ENCODE peak calls at places on chromosomes 1 and 21, in five cellular contexts. M is activated CD8-positive, alpha-beta T cell treated with anti-CD3 and anti-CD28 coated beads, Interleukin-2, amount 10 ng/mL, durations not matched to agents 7 days and 5 days; E is GM19239; H is psoas muscle; X is effector CD8-positive, alpha-beta T cell. Q is an unnamed sample.

GRCh38 chr1:14788065-14788464 is 189.6 kb downstream of the KAZN start:
- DNase-seq in M (no peak), E (no peak), H (no peak), X (no peak), Q (no peak)

GRCh38 chr1:19310720-19311502 is 1.0 kb downstream of the AKR7A2 start:
- DNase-seq in M (no peak), E (no peak), H (no peak), X (no peak), Q (no peak)

GRCh38 chr21:31732891-31733520 is 1.1 kb upstream of the SCAF4 start:
- DNase-seq in M (peak; percentile 42), E (no peak), H (no peak), X (no peak), Q (no peak)

GRCh38 chr1:46613661-46614603 is 2.7 kb downstream of the MOB3C start:
- DNase-seq in M (peak; percentile 58), E (peak; percentile 56), H (peak; percentile 97), X (peak; percentile 9), Q (no peak)

GRCh38 chr1:204398197-204399125 is 13.2 kb downstream of the PPP1R15B start:
- DNase-seq in M (peak; percentile 73), E (peak; percentile 65), H (peak; percentile 77), X (peak; percentile 37), Q (peak; percentile 36)

GRCh38 chr1:91679446-91679845 is 178.8 kb downstream of the CDC7 start:
- DNase-seq in M (no peak), E (no peak), H (no peak), X (no peak), Q (no peak)

GRCh38 chr1:192489748-192490147 is 85.8 kb upstream of the RGS1 start:
- DNase-seq in M (no peak), E (no peak), H (peak; percentile 57), X (no peak), Q (no peak)

GRCh38 chr1:153192697-153193096 is 10.5 kb upstream of the LELP1 start:
- DNase-seq in M (no peak), E (no peak), H (no peak), X (no peak), Q (no peak)

GRCh38 chr1:60054374-60054773 is 19.2 kb downstream of the C1orf87 start:
- DNase-seq in M (no peak), E (no peak), H (no peak), X (no peak), Q (no peak)

Q was measured in activated T-cell treated with anti-CD3 and anti-CD28 coated beads for 4 hours.